ENCODE peak calls at places on chromosomes 3 and 15, in nine cellular contexts. One of them, this sample, is unnamed.

GRCh38 chr3:168714609-168715240 is 619.0 kb upstream of the GOLIM4 start:
- DNase-seq in transverse colon: no peak
- DNase-seq in brain microvascular endothelial cell: no peak
- DNase-seq in suprapubic skin: no peak
- DNase-seq in thoracic aorta: no peak
- DNase-seq in lower leg skin: no peak
- DNase-seq in neural progenitor cell: no peak
- DNase-seq in choroid plexus epithelial cell: no peak
- DNase-seq in Caco-2: no peak
- DNase-seq in this sample: no peak

GRCh38 chr3:14203521-14204079 is 25.0 kb downstream of the LSM3 start:
- DNase-seq in transverse colon: peak; percentile 76
- DNase-seq in brain microvascular endothelial cell: peak; percentile 74
- DNase-seq in suprapubic skin: peak; percentile 74
- DNase-seq in thoracic aorta: no peak
- DNase-seq in lower leg skin: peak; percentile 75
- DNase-seq in neural progenitor cell: peak; percentile 75
- DNase-seq in choroid plexus epithelial cell: peak; percentile 94
- DNase-seq in Caco-2: peak; percentile 76
- DNase-seq in this sample: peak; percentile 45

GRCh38 chr3:5038243-5038642 is 59.0 kb downstream of the BHLHE40 start:
- DNase-seq in transverse colon: no peak
- DNase-seq in brain microvascular endothelial cell: no peak
- DNase-seq in suprapubic skin: no peak
- DNase-seq in thoracic aorta: no peak
- DNase-seq in lower leg skin: no peak
- DNase-seq in neural progenitor cell: no peak
- DNase-seq in choroid plexus epithelial cell: peak; percentile 58
- DNase-seq in Caco-2: no peak
- DNase-seq in this sample: no peak

GRCh38 chr3:59775106-59775505 is 725.3 kb upstream of the CFAP20DC start:
- DNase-seq in transverse colon: no peak
- DNase-seq in brain microvascular endothelial cell: no peak
- DNase-seq in suprapubic skin: no peak
- DNase-seq in thoracic aorta: no peak
- DNase-seq in lower leg skin: no peak
- DNase-seq in neural progenitor cell: peak; percentile 35
- DNase-seq in choroid plexus epithelial cell: peak; percentile 31
- DNase-seq in Caco-2: no peak
- DNase-seq in this sample: no peak

GRCh38 chr3:183513046-183513706 is 42.3 kb downstream of the KLHL6 start:
- DNase-seq in transverse colon: peak; percentile 37
- DNase-seq in brain microvascular endothelial cell: no peak
- DNase-seq in suprapubic skin: no peak
- DNase-seq in thoracic aorta: no peak
- DNase-seq in lower leg skin: no peak
- DNase-seq in neural progenitor cell: no peak
- DNase-seq in choroid plexus epithelial cell: no peak
- DNase-seq in Caco-2: no peak
- DNase-seq in this sample: no peak

GRCh38 chr3:184067573-184068055 is 14.8 kb downstream of the HTR3C start:
- DNase-seq in transverse colon: no peak
- DNase-seq in brain microvascular endothelial cell: no peak
- DNase-seq in suprapubic skin: no peak
- DNase-seq in thoracic aorta: no peak
- DNase-seq in lower leg skin: no peak
- DNase-seq in neural progenitor cell: no peak
- DNase-seq in choroid plexus epithelial cell: no peak
- DNase-seq in Caco-2: no peak
- DNase-seq in this sample: no peak

GRCh38 chr3:143343031-143343430 is 223.5 kb downstream of the CHST2 start:
- DNase-seq in transverse colon: no peak
- DNase-seq in brain microvascular endothelial cell: no peak
- DNase-seq in suprapubic skin: no peak
- DNase-seq in thoracic aorta: no peak
- DNase-seq in lower leg skin: no peak
- DNase-seq in neural progenitor cell: no peak
- DNase-seq in choroid plexus epithelial cell: no peak
- DNase-seq in Caco-2: no peak
- DNase-seq in this sample: no peak

GRCh38 chr3:126753191-126754160 is 49.4 kb downstream of the CHCHD6 start:
- DNase-seq in transverse colon: no peak
- DNase-seq in brain microvascular endothelial cell: peak; percentile 24
- DNase-seq in suprapubic skin: no peak
- DNase-seq in thoracic aorta: no peak
- DNase-seq in lower leg skin: peak; percentile 57
- DNase-seq in neural progenitor cell: no peak
- DNase-seq in choroid plexus epithelial cell: no peak
- DNase-seq in Caco-2: peak; percentile 76
- DNase-seq in this sample: no peak

GRCh38 chr3:4449043-4449803 is 17.8 kb downstream of the SUMF1 start:
- DNase-seq in transverse colon: no peak
- DNase-seq in brain microvascular endothelial cell: no peak
- DNase-seq in suprapubic skin: no peak
- DNase-seq in thoracic aorta: no peak
- DNase-seq in lower leg skin: no peak
- DNase-seq in neural progenitor cell: no peak
- DNase-seq in choroid plexus epithelial cell: no peak
- DNase-seq in Caco-2: no peak
- DNase-seq in this sample: no peak

GRCh38 chr3:174097686-174098085 is 700.1 kb downstream of the NLGN1 start:
- DNase-seq in transverse colon: no peak
- DNase-seq in brain microvascular endothelial cell: no peak
- DNase-seq in suprapubic skin: no peak
- DNase-seq in thoracic aorta: no peak
- DNase-seq in lower leg skin: no peak
- DNase-seq in neural progenitor cell: peak; percentile 3
- DNase-seq in choroid plexus epithelial cell: no peak
- DNase-seq in Caco-2: no peak
- DNase-seq in this sample: no peak

GRCh38 chr15:70291295-70291694 is 193.6 kb upstream of the TLE3 start:
- DNase-seq in transverse colon: no peak
- DNase-seq in brain microvascular endothelial cell: no peak
- DNase-seq in suprapubic skin: no peak
- DNase-seq in thoracic aorta: no peak
- DNase-seq in lower leg skin: no peak
- DNase-seq in neural progenitor cell: no peak
- DNase-seq in choroid plexus epithelial cell: no peak
- DNase-seq in Caco-2: no peak
- DNase-seq in this sample: no peak

GRCh38 chr3:10513306-10513705 is 7.9 kb upstream of the ATP2B2 start:
- DNase-seq in transverse colon: no peak
- DNase-seq in brain microvascular endothelial cell: no peak
- DNase-seq in suprapubic skin: no peak
- DNase-seq in thoracic aorta: no peak
- DNase-seq in lower leg skin: no peak
- DNase-seq in neural progenitor cell: no peak
- DNase-seq in choroid plexus epithelial cell: no peak
- DNase-seq in Caco-2: no peak
- DNase-seq in this sample: no peak

GRCh38 chr3:32258869-32259268 is 20.4 kb downstream of the CMTM8 start:
- DNase-seq in transverse colon: no peak
- DNase-seq in brain microvascular endothelial cell: no peak
- DNase-seq in suprapubic skin: no peak
- DNase-seq in thoracic aorta: no peak
- DNase-seq in lower leg skin: no peak
- DNase-seq in neural progenitor cell: no peak
- DNase-seq in choroid plexus epithelial cell: no peak
- DNase-seq in Caco-2: no peak
- DNase-seq in this sample: no peak

GRCh38 chr3:8353364-8353763 is 148.3 kb upstream of the LMCD1 start:
- DNase-seq in transverse colon: no peak
- DNase-seq in brain microvascular endothelial cell: no peak
- DNase-seq in suprapubic skin: no peak
- DNase-seq in thoracic aorta: no peak
- DNase-seq in lower leg skin: no peak
- DNase-seq in neural progenitor cell: no peak
- DNase-seq in choroid plexus epithelial cell: no peak
- DNase-seq in Caco-2: no peak
- DNase-seq in this sample: no peak

DNA sequence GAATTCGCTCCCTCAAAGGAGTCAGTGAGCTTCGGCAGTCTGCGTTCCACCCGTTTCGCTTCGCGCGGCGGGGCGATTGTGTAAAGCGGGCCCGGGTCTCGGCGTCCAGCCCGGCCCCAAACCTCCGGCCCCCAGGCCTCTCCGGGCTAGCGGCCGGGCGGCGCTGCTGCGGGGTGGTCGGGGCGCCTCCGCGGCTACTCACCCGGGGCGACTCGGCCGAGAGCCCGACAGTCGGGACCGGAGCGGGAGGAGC is 412 bp downstream of the CHDH start:
- DNase-seq in transverse colon: no peak
- DNase-seq in brain microvascular endothelial cell: no peak
- DNase-seq in suprapubic skin: no peak
- DNase-seq in thoracic aorta: no peak
- DNase-seq in lower leg skin: no peak
- DNase-seq in neural progenitor cell: no peak
- DNase-seq in choroid plexus epithelial cell: no peak
- DNase-seq in Caco-2: no peak
- DNase-seq in this sample: no peak
- H3K4me3 ChIP-seq in transverse colon: peak overlapping the region; percentile 80
- H3K4me3 ChIP-seq in brain microvascular endothelial cell: peak overlapping the region; percentile 57
- H3K4me3 ChIP-seq in suprapubic skin: peak overlapping the region; percentile 73
- H3K4me3 ChIP-seq in thoracic aorta: peak overlapping the region; percentile 82
- H3K4me3 ChIP-seq in lower leg skin: peak overlapping the region; percentile 58
- H3K4me3 ChIP-seq in neural progenitor cell: peak overlapping the region; percentile 61
- H3K4me3 ChIP-seq in choroid plexus epithelial cell: peak overlapping the region; percentile 56
- H3K4me3 ChIP-seq in Caco-2: peak overlapping the region; percentile 81
- H3K4me3 ChIP-seq in this sample: peak overlapping the region; percentile 48

GRCh38 chr3:195104340-195104739 is 166.6 kb downstream of the XXYLT1 start:
- DNase-seq in transverse colon: no peak
- DNase-seq in brain microvascular endothelial cell: no peak
- DNase-seq in suprapubic skin: peak; percentile 52
- DNase-seq in thoracic aorta: no peak
- DNase-seq in lower leg skin: no peak
- DNase-seq in neural progenitor cell: no peak
- DNase-seq in choroid plexus epithelial cell: no peak
- DNase-seq in Caco-2: no peak
- DNase-seq in this sample: no peak

GRCh38 chr3:195105841-195106417 is 165.0 kb downstream of the XXYLT1 start:
- DNase-seq in transverse colon: no peak
- DNase-seq in brain microvascular endothelial cell: no peak
- DNase-seq in suprapubic skin: no peak
- DNase-seq in thoracic aorta: no peak
- DNase-seq in lower leg skin: no peak
- DNase-seq in neural progenitor cell: no peak
- DNase-seq in choroid plexus epithelial cell: peak; percentile 23
- DNase-seq in Caco-2: no peak
- DNase-seq in this sample: no peak

GRCh38 chr3:195107593-195107992 is 163.4 kb downstream of the XXYLT1 start:
- DNase-seq in transverse colon: no peak
- DNase-seq in brain microvascular endothelial cell: no peak
- DNase-seq in suprapubic skin: peak; percentile 56
- DNase-seq in thoracic aorta: no peak
- DNase-seq in lower leg skin: no peak
- DNase-seq in neural progenitor cell: no peak
- DNase-seq in choroid plexus epithelial cell: no peak
- DNase-seq in Caco-2: no peak
- DNase-seq in this sample: no peak

GRCh38 chr3:195105389-195105788 is 165.6 kb downstream of the XXYLT1 start:
- DNase-seq in transverse colon: no peak
- DNase-seq in brain microvascular endothelial cell: no peak
- DNase-seq in suprapubic skin: peak; percentile 61
- DNase-seq in thoracic aorta: no peak
- DNase-seq in lower leg skin: no peak
- DNase-seq in neural progenitor cell: no peak
- DNase-seq in choroid plexus epithelial cell: peak; percentile 68
- DNase-seq in Caco-2: peak; percentile 71
- DNase-seq in this sample: no peak

DNA sequence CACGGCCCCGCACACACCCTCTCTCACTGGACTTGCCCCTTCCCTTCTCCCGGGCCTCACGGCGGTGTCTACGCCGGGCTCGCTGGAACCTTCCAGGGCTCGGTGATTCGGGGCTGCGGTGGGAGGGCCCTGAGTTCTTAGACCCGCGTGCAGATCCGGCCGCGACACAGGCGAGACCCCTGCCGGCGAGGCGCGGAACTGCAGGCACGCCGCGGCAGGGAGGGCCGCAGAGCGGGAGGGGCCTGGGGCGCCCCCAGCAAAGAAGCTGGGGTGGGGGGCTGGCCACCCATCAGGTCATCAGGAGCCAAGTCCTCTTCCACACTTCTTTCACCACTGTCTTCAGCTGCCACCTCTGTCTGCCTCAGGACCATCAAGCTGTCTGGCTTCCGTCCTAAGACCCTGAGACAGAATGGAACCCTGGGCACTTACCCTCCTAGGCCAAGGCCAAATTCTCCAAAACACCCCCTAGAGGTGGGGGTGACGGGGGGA is 164.5 kb downstream of the XXYLT1 start:
- DNase-seq in transverse colon: peak; percentile 65
- DNase-seq in brain microvascular endothelial cell: peak; percentile 55
- DNase-seq in suprapubic skin: peak; percentile 83
- DNase-seq in thoracic aorta: peak; percentile 15
- DNase-seq in lower leg skin: no peak
- DNase-seq in neural progenitor cell: peak; percentile 82
- DNase-seq in choroid plexus epithelial cell: peak; percentile 75
- DNase-seq in Caco-2: peak; percentile 66
- DNase-seq in this sample: no peak
- H3K4me3 ChIP-seq in transverse colon: no peak overlapping the region
- H3K4me3 ChIP-seq in brain microvascular endothelial cell: peak overlapping the region; percentile 35
- H3K4me3 ChIP-seq in suprapubic skin: peak overlapping the region; percentile 21
- H3K4me3 ChIP-seq in thoracic aorta: peak overlapping the region; percentile 51
- H3K4me3 ChIP-seq in lower leg skin: no peak overlapping the region
- H3K4me3 ChIP-seq in neural progenitor cell: no peak overlapping the region
- H3K4me3 ChIP-seq in choroid plexus epithelial cell: peak overlapping the region; percentile 51
- H3K4me3 ChIP-seq in Caco-2: no peak overlapping the region
- H3K4me3 ChIP-seq in this sample: peak overlapping the region; percentile 26

GRCh38 chr15:23647421-23648375 is at the start of gene MAGEL2:
- DNase-seq in transverse colon: no peak
- DNase-seq in brain microvascular endothelial cell: no peak
- DNase-seq in suprapubic skin: no peak
- DNase-seq in thoracic aorta: no peak
- DNase-seq in lower leg skin: no peak
- DNase-seq in neural progenitor cell: peak; percentile 77
- DNase-seq in choroid plexus epithelial cell: no peak
- DNase-seq in Caco-2: no peak
- DNase-seq in this sample: no peak
- H3K4me3 ChIP-seq in transverse colon: peak within 1 kb of the TSS; percentile 10
- H3K4me3 ChIP-seq in brain microvascular endothelial cell: peak within 1 kb of the TSS; percentile 15
- H3K4me3 ChIP-seq in suprapubic skin: peak within 1 kb of the TSS; percentile 35
- H3K4me3 ChIP-seq in thoracic aorta: peak within 1 kb of the TSS; percentile 48
- H3K4me3 ChIP-seq in lower leg skin: no peak within 1 kb of the TSS
- H3K4me3 ChIP-seq in neural progenitor cell: peak within 1 kb of the TSS; percentile 80
- H3K4me3 ChIP-seq in choroid plexus epithelial cell: no peak within 1 kb of the TSS
- H3K4me3 ChIP-seq in Caco-2: no peak within 1 kb of the TSS
- H3K4me3 ChIP-seq in this sample: peak within 1 kb of the TSS; percentile 50

DNA sequence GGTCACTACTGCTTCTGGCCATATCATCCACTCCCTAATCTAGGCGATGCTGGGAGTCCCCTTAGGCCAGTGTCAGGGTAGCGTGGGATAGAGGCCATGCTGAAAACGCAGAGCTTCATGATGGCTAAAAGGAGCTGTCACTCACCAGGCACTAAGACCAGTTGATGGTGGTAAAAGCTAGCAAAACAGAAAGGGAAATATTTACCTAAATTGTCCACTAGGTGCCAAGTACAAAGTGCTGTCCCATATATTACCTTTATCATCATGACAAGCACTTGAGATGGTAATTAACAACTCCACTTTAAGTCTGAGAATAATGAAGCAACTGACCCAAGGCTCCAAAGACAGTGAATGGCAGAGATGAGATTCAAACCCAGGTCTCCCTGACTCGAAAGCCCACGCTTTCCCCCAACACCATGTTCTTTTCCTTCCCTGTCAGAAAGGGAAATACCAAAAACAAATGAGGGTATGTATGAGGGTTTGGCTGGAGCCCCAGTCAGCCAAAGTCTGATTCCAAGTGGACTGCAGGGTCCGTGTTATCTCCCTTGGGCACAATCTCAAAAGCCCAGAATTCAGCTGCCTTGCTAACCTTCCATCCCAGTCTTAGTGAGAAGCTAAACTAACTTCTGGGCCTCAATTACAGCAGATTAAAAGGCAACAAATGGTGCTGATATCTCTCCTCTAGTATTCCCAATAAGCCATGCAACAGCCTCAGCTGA is 84.7 kb downstream of the RBPMS2 start:
- DNase-seq in transverse colon: no peak
- DNase-seq in brain microvascular endothelial cell: no peak
- DNase-seq in suprapubic skin: no peak
- DNase-seq in thoracic aorta: no peak
- DNase-seq in lower leg skin: no peak
- DNase-seq in neural progenitor cell: no peak
- DNase-seq in choroid plexus epithelial cell: no peak
- DNase-seq in Caco-2: no peak
- DNase-seq in this sample: no peak
- H3K4me3 ChIP-seq in transverse colon: no peak overlapping the region
- H3K4me3 ChIP-seq in brain microvascular endothelial cell: no peak overlapping the region
- H3K4me3 ChIP-seq in suprapubic skin: no peak overlapping the region
- H3K4me3 ChIP-seq in thoracic aorta: no peak overlapping the region
- H3K4me3 ChIP-seq in lower leg skin: no peak overlapping the region
- H3K4me3 ChIP-seq in neural progenitor cell: no peak overlapping the region
- H3K4me3 ChIP-seq in choroid plexus epithelial cell: no peak overlapping the region
- H3K4me3 ChIP-seq in Caco-2: no peak overlapping the region
- H3K4me3 ChIP-seq in this sample: no peak overlapping the region

This sample was measured in skeletal muscle cell.